ENCODE peak calls at places on chromosome X, in ten cellular contexts. L is sigmoid colon, A is transverse colon, S is HL-60, I is stomach, D is SK-N-SH, M is prostate gland, G is breast epithelium, O is GM23338, Q is SK-N-MC. P is an unnamed sample.

GRCh38 chrX:21840199-21840557 is 761 bp downstream of the MBTPS2 start:
- DNase-seq in G (no peak), Q (no peak), L (no peak), M (no peak), S (no peak), O (no peak), A (no peak), I (no peak), D (no peak), P (no peak)

GRCh38 chrX:920234-920799 is 289.7 kb downstream of the SHOX start:
- DNase-seq in A (no peak), D (no peak), L (no peak), Q (no peak), M (no peak), S (no peak), O (no peak), G (no peak), I (no peak), P (no peak)

GRCh38 chrX:79270401-79270800 is 96.7 kb downstream of the ITM2A start:
- DNase-seq in A (peak), I (peak), D (no peak), M (no peak), S (peak), Q (peak), G (no peak), L (no peak), O (peak), P (no peak)

GRCh38 chrX:132330156-132330729 is 111.0 kb upstream of the RAP2C start:
- DNase-seq in D (no peak), A (no peak), M (no peak), O (no peak), G (no peak), Q (no peak), S (no peak), I (no peak), L (no peak), P (no peak)

GRCh38 chrX:21800344-21800770 is 39.1 kb upstream of the MBTPS2 start:
- DNase-seq in A (no peak), Q (no peak), G (no peak), S (no peak), D (no peak), M (peak), O (no peak), L (no peak), I (no peak), P (no peak)

GRCh38 chrX:106935175-106935574 is 15.0 kb downstream of the CLDN2 start:
- DNase-seq in L (no peak), S (no peak), D (no peak), M (no peak), O (no peak), G (no peak), I (no peak), Q (no peak), A (no peak), P (no peak)

GRCh38 chrX:82081027-82081426 is 879.1 kb downstream of the SH3BGRL start:
- DNase-seq in M (no peak), G (no peak), Q (no peak), S (no peak), A (no peak), D (no peak), L (no peak), O (peak), I (no peak), P (no peak)

GRCh38 chrX:10051866-10052265 is 84.7 kb downstream of the CLDN34 start:
- DNase-seq in I (no peak), O (no peak), G (peak), A (no peak), Q (no peak), S (no peak), M (peak), L (no peak), D (no peak), P (no peak)

GRCh38 chrX:10617186-10617963 is 3.0 kb downstream of the MID1 start:
- DNase-seq in G (no peak), Q (no peak), A (no peak), I (no peak), L (no peak), O (peak), M (no peak), S (no peak), D (no peak), P (no peak)

GRCh38 chrX:44080083-44080482 is 106.9 kb upstream of the NDP start:
- DNase-seq in D (no peak), L (no peak), S (no peak), O (no peak), G (no peak), M (no peak), A (no peak), Q (no peak), I (no peak), P (no peak)

GRCh38 chrX:139200346-139200745 is 330.2 kb upstream of the F9 start:
- DNase-seq in O (no peak), D (no peak), I (no peak), M (no peak), Q (no peak), L (no peak), A (no peak), G (no peak), S (no peak), P (no peak)

GRCh38 chrX:78673256-78673655 is 14.1 kb upstream of the RTL3 start:
- DNase-seq in A (no peak), G (no peak), O (no peak), M (no peak), Q (no peak), I (no peak), L (no peak), S (peak), D (no peak), P (no peak)

GRCh38 chrX:100083146-100083715 is 326.8 kb downstream of the PCDH19 start:
- DNase-seq in I (no peak), S (no peak), L (no peak), A (no peak), O (no peak), G (no peak), Q (no peak), D (no peak), M (no peak), P (no peak)

GRCh38 chrX:72394518-72395163 is 88.9 kb upstream of the CITED1 start:
- DNase-seq in L (no peak), S (no peak), A (no peak), O (no peak), G (no peak), D (no peak), Q (no peak), I (no peak), M (no peak), P (no peak)

GRCh38 chrX:47266643-47267042 is 33.8 kb downstream of the USP11 start:
- DNase-seq in S (no peak), G (no peak), O (no peak), L (no peak), A (no peak), D (no peak), I (no peak), M (no peak), Q (no peak), P (no peak)

GRCh38 chrX:106619797-106620196 is 8.0 kb downstream of the RADX start:
- DNase-seq in A (no peak), D (no peak), M (no peak), G (no peak), I (no peak), O (peak), Q (no peak), S (no peak), L (no peak), P (no peak)

GRCh38 chrX:41923925-41924693 is 755 bp upstream of the CASK start:
- DNase-seq in A (peak), G (peak), I (peak), Q (no peak), L (no peak), S (no peak), O (no peak), D (peak), M (peak), P (no peak)

GRCh38 chrX:151633157-151633556 is 62.1 kb upstream of the PRRG3 start:
- DNase-seq in M (no peak), D (no peak), L (no peak), A (no peak), O (peak), G (no peak), I (no peak), Q (no peak), S (no peak), P (no peak)

DNA sequence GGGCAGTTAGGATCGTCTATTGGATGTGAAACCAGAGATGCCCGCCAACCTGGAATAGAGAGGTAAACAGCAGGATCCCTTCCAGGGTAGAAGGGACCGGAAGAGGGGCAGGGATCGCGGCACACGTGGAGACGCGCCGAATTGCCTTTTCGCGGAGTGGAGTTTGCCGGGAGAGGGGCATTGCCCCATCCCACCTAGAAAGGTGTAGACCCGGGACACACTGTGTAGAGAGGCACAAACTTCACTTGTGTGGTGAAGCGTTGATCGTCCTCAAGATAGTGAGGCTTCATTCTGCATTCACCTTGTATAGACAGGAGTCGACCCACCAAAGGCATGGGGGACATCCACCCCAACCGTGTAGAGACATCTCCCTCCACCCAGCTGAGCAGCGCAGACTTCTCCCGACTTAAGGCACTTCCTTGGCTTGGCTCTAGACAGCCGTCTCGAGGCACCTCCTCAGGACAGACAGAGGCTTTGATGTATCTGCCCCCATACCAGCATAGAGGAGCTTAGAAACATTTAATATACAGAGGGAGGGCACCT is 410 bp downstream of the GNL3L start:
- DNase-seq in D (no peak), A (no peak), O (no peak), M (no peak), Q (no peak), G (no peak), I (no peak), L (no peak), S (no peak), P (no peak)
- TF ChIP-seq POLR2AphosphoS5 in D (no peak), A (no peak), O (no peak), M (no peak), Q (no peak), G (no peak), I (no peak), L (no peak), S (no peak), P (peak)

GRCh38 chrX:24464836-24465523 is at the start of gene PDK3:
- DNase-seq in G (peak), I (peak), Q (peak), A (peak), S (peak), M (peak), O (peak), D (peak), L (peak), P (peak)
- TF ChIP-seq POLR2AphosphoS5 in G (peak), I (peak), Q (peak), A (peak), S (no peak), M (peak), O (peak), D (no peak), L (peak), P (no peak)

GRCh38 chrX:12950851-12951589 is 23.9 kb upstream of the TMSB4X start:
- DNase-seq in I (peak), M (no peak), G (no peak), D (peak), A (peak), O (peak), S (no peak), Q (no peak), L (no peak), P (no peak)
- TF ChIP-seq POLR2AphosphoS5 in I (no peak), M (no peak), G (no peak), D (no peak), A (no peak), O (no peak), S (peak), Q (no peak), L (no peak), P (no peak)

GRCh38 chrX:40091691-40092421 is 5.9 kb downstream of the BCOR start:
- DNase-seq in I (no peak), D (peak), L (no peak), M (peak), G (no peak), O (no peak), Q (no peak), S (no peak), A (peak), P (no peak)
- TF ChIP-seq POLR2AphosphoS5 in I (no peak), D (no peak), L (no peak), M (no peak), G (no peak), O (no peak), Q (no peak), S (no peak), A (no peak), P (no peak)

DNA sequence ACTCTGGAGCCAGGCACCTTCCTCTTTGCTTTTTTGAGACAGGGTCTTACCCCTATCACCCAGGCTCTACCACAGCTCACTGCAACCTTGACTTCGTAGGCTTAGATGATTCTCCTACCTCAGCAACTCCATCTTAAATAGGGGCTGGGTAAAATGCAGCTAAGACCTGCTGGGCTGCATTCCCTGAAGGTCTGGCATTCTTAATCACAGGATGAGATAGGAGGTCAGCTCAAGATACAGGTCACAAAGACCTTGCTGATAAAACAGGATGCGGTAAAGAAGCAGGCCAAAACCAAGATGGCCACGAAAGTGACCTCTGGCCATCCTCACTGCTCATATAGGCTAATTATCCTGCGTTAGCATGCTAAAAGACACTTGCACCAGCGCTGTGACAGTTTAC is 770.8 kb upstream of the PRKX start:
- DNase-seq in G (no peak), S (no peak), Q (no peak), I (no peak), O (peak), D (no peak), M (no peak), A (no peak), L (no peak), P (no peak)
- TF ChIP-seq POLR2AphosphoS5 in G (no peak), S (no peak), Q (no peak), I (no peak), O (no peak), D (no peak), M (no peak), A (no peak), L (no peak), P (no peak)

DNA sequence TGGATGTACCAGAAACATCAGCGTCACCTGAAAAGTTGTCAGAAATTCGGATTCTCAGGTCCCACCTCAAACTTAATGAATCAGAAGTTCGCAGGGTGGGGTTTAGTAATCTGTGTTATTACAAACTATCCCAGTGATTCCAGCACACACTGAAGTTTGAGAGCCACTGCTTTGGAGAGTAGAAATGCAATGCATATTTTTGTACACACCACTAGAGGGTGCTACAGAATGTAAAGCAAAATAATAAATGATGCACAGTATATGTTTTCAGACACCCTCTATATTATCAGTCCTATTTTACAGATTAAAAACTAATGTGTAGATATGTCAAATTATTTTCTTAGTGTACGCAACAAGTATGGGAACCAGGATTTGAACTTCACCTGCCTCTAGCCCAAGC is 2.5 kb upstream of the MORF4L2 start:
- DNase-seq in Q (no peak), A (no peak), G (no peak), M (no peak), I (no peak), L (no peak), S (no peak), O (peak), D (peak), P (no peak)
- TF ChIP-seq POLR2AphosphoS5 in Q (no peak), A (no peak), G (no peak), M (peak), I (no peak), L (no peak), S (no peak), O (no peak), D (no peak), P (no peak)

GRCh38 chrX:2931612-2932011 is 2.5 kb upstream of the ARSD start:
- DNase-seq in I (no peak), G (no peak), S (no peak), L (no peak), Q (no peak), O (peak), D (no peak), A (no peak), M (no peak), P (no peak)

GRCh38 chrX:2928127-2928582 is 984 bp downstream of the ARSD start:
- DNase-seq in O (peak), A (peak), D (peak), G (peak), L (peak), S (no peak), Q (no peak), I (peak), M (peak), P (no peak)

GRCh38 chrX:2931155-2931554 is 2.0 kb upstream of the ARSD start:
- DNase-seq in A (no peak), G (no peak), Q (no peak), O (no peak), D (no peak), S (no peak), M (no peak), I (no peak), L (no peak), P (no peak)

GRCh38 chrX:2926664-2927275 is 2.4 kb downstream of the ARSD start:
- DNase-seq in L (no peak), I (no peak), O (no peak), D (no peak), A (no peak), Q (no peak), G (no peak), M (no peak), S (no peak), P (no peak)

DNA sequence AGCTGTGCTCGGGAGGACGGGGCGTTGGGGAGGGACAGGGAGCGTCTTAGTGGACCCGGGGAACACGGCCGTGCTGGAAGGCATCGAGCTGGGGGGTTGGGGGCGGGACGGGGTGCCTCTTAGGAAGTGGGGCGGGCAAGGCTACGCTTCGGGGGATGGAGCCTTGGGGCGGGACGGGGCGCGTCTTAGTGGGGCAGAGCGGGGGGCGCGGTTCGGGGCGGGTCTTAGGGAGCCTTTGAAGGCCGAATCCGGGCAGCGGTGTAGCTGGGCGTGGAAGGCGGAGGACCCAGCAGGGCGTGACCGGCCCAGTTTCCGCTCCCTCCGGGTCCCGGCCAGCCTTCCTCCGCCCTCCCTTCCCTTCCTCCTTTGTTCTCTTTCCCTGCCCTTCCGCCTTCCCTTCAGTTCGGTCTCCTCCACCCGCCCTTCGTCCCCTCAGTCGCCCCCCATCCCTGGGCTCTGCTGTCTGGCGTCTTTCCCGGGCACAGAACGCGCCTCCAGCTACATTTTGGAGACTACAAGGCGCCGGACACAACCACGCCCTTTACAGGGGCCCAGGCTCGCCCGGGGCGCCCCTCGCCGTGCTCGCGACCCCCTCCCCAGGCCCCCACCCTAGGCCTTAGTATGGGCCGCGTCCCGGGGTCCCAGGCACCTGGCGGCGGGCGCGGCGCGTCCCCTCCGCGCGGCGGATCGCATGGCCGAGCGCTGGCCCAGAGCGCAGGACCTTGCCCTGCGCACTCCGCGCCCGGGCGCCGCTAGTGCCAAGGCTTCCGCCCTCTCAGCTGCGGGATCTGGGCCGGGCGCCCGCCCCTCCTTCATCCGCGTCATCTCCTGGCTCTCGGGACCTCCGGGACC is at the start of gene ARSD:
- DNase-seq in S (no peak), O (peak), Q (no peak), M (peak), D (peak), I (peak), L (peak), G (peak), A (peak), P (peak)
- TF ChIP-seq POLR2AphosphoS5 in S (peak), O (peak), Q (peak), M (peak), D (peak), I (peak), L (peak), G (peak), A (peak), P (no peak)

GRCh38 chrX:48781705-48782104 is 4.7 kb upstream of the GATA1 start:
- DNase-seq in A (no peak), S (no peak), O (no peak), Q (no peak), D (no peak), L (no peak), I (no peak), M (no peak), G (no peak), P (no peak)

GRCh38 chrX:48785156-48785524 is 1.2 kb upstream of the GATA1 start:
- DNase-seq in G (no peak), Q (no peak), L (no peak), D (peak), I (no peak), M (no peak), O (no peak), S (no peak), A (no peak), P (no peak)

GRCh38 chrX:48785525-48786214 is 720 bp upstream of the GATA1 start:
- DNase-seq in D (peak), O (no peak), I (no peak), Q (no peak), G (no peak), L (no peak), A (no peak), M (no peak), S (no peak), P (no peak)

GRCh38 chrX:48779399-48779798 is 7.0 kb upstream of the GATA1 start:
- DNase-seq in L (no peak), D (no peak), O (no peak), G (no peak), A (no peak), S (no peak), Q (no peak), I (no peak), M (no peak), P (no peak)

GRCh38 chrX:48782795-48783194 is 3.6 kb upstream of the GATA1 start:
- DNase-seq in M (no peak), O (no peak), A (no peak), S (no peak), G (no peak), Q (no peak), L (no peak), D (no peak), I (no peak), P (no peak)
- TF ChIP-seq POLR2AphosphoS5 in M (no peak), O (no peak), A (no peak), S (no peak), G (no peak), Q (no peak), L (no peak), D (no peak), I (no peak), P (no peak)

P was measured in GM12892.